ENCODE peak calls at places on chromosomes 7 and 10, in five cellular contexts. One of them, this sample, is unnamed.

GRCh38 chr7:21167942-21168341 is 259.9 kb upstream of the SP4 start:
- DNase-seq in MCF 10A: no peak
- DNase-seq in hippocampal formation: no peak
- DNase-seq in central memory CD4-positive, alpha-beta T cell: no peak
- DNase-seq in WTC11: no peak
- DNase-seq in this sample: no peak

GRCh38 chr7:156027821-156028220 is 215.6 kb upstream of the SHH start:
- DNase-seq in MCF 10A: no peak
- DNase-seq in hippocampal formation: no peak
- DNase-seq in central memory CD4-positive, alpha-beta T cell: no peak
- DNase-seq in WTC11: no peak
- DNase-seq in this sample: no peak

GRCh38 chr7:129519464-129519863 is 17.1 kb downstream of the SMKR1 start:
- DNase-seq in MCF 10A: no peak
- DNase-seq in hippocampal formation: no peak
- DNase-seq in central memory CD4-positive, alpha-beta T cell: no peak
- DNase-seq in WTC11: no peak
- DNase-seq in this sample: no peak

GRCh38 chr7:96093435-96093834 is 228.5 kb downstream of the SLC25A13 start:
- DNase-seq in MCF 10A: peak; percentile 15
- DNase-seq in hippocampal formation: no peak
- DNase-seq in central memory CD4-positive, alpha-beta T cell: no peak
- DNase-seq in WTC11: no peak
- DNase-seq in this sample: peak; percentile 44

GRCh38 chr10:121167534-121168243 is 316.5 kb downstream of the WDR11 start:
- DNase-seq in MCF 10A: no peak
- DNase-seq in hippocampal formation: no peak
- DNase-seq in central memory CD4-positive, alpha-beta T cell: no peak
- DNase-seq in WTC11: no peak
- DNase-seq in this sample: no peak

GRCh38 chr7:73520673-73521635 is 1.1 kb downstream of the BAZ1B start:
- DNase-seq in MCF 10A: peak; percentile 16
- DNase-seq in hippocampal formation: no peak
- DNase-seq in central memory CD4-positive, alpha-beta T cell: no peak
- DNase-seq in WTC11: no peak
- DNase-seq in this sample: peak; percentile 25

GRCh38 chr10:28839600-28840007 is 162.3 kb downstream of the BAMBI start:
- DNase-seq in MCF 10A: peak; percentile 8
- DNase-seq in hippocampal formation: no peak
- DNase-seq in central memory CD4-positive, alpha-beta T cell: no peak
- DNase-seq in WTC11: no peak
- DNase-seq in this sample: no peak

GRCh38 chr10:18230794-18231193 is 90.6 kb downstream of the CACNB2 start:
- DNase-seq in MCF 10A: no peak
- DNase-seq in hippocampal formation: no peak
- DNase-seq in central memory CD4-positive, alpha-beta T cell: no peak
- DNase-seq in WTC11: no peak
- DNase-seq in this sample: no peak

GRCh38 chr10:108848016-108848415 is 1075.3 kb downstream of the XPNPEP1 start:
- DNase-seq in MCF 10A: no peak
- DNase-seq in hippocampal formation: no peak
- DNase-seq in central memory CD4-positive, alpha-beta T cell: no peak
- DNase-seq in WTC11: no peak
- DNase-seq in this sample: no peak

GRCh38 chr10:53071505-53072125 is 299.0 kb upstream of the MBL2 start:
- DNase-seq in MCF 10A: no peak
- DNase-seq in hippocampal formation: no peak
- DNase-seq in central memory CD4-positive, alpha-beta T cell: no peak
- DNase-seq in WTC11: no peak
- DNase-seq in this sample: no peak

GRCh38 chr10:60348982-60349381 is 40.7 kb downstream of the ANK3 start:
- DNase-seq in MCF 10A: no peak
- DNase-seq in hippocampal formation: no peak
- DNase-seq in central memory CD4-positive, alpha-beta T cell: no peak
- DNase-seq in WTC11: no peak
- DNase-seq in this sample: no peak

GRCh38 chr7:143459359-143459758 is 16.1 kb downstream of the TAS2R60 start:
- DNase-seq in MCF 10A: no peak
- DNase-seq in hippocampal formation: no peak
- DNase-seq in central memory CD4-positive, alpha-beta T cell: no peak
- DNase-seq in WTC11: no peak
- DNase-seq in this sample: no peak

GRCh38 chr7:142300689-142301088 is 42.8 kb upstream of the PRSS58 start:
- DNase-seq in MCF 10A: peak; percentile 36
- DNase-seq in hippocampal formation: no peak
- DNase-seq in central memory CD4-positive, alpha-beta T cell: peak; percentile 31
- DNase-seq in WTC11: peak; percentile 87
- DNase-seq in this sample: no peak

GRCh38 chr10:30027057-30028005 is 32.1 kb downstream of the JCAD start:
- DNase-seq in MCF 10A: peak; percentile 88
- DNase-seq in hippocampal formation: no peak
- DNase-seq in central memory CD4-positive, alpha-beta T cell: peak; percentile 97
- DNase-seq in WTC11: peak; percentile 52
- DNase-seq in this sample: no peak

GRCh38 chr7:25496394-25497103 is 268.3 kb upstream of the NPVF start:
- DNase-seq in MCF 10A: no peak
- DNase-seq in hippocampal formation: no peak
- DNase-seq in central memory CD4-positive, alpha-beta T cell: no peak
- DNase-seq in WTC11: no peak
- DNase-seq in this sample: no peak

GRCh38 chr10:57769298-57769697 is 498.4 kb downstream of the IPMK start:
- DNase-seq in MCF 10A: no peak
- DNase-seq in hippocampal formation: no peak
- DNase-seq in central memory CD4-positive, alpha-beta T cell: no peak
- DNase-seq in WTC11: no peak
- DNase-seq in this sample: no peak

GRCh38 chr10:93218386-93218785 is 144.7 kb downstream of the CYP26A1 start:
- DNase-seq in MCF 10A: no peak
- DNase-seq in hippocampal formation: no peak
- DNase-seq in central memory CD4-positive, alpha-beta T cell: no peak
- DNase-seq in WTC11: no peak
- DNase-seq in this sample: no peak

GRCh38 chr10:131773321-131773988 is 127.4 kb upstream of the PPP2R2D start:
- DNase-seq in MCF 10A: no peak
- DNase-seq in hippocampal formation: no peak
- DNase-seq in central memory CD4-positive, alpha-beta T cell: no peak
- DNase-seq in WTC11: no peak
- DNase-seq in this sample: no peak

GRCh38 chr7:154789404-154789803 is 213.5 kb downstream of the PAXIP1 start:
- DNase-seq in MCF 10A: no peak
- DNase-seq in hippocampal formation: peak; percentile 69
- DNase-seq in central memory CD4-positive, alpha-beta T cell: no peak
- DNase-seq in WTC11: no peak
- DNase-seq in this sample: no peak

GRCh38 chr7:29989257-29989995 is at the start of gene SCRN1:
- DNase-seq in MCF 10A: peak; percentile 4
- DNase-seq in hippocampal formation: peak; percentile 58
- DNase-seq in central memory CD4-positive, alpha-beta T cell: no peak
- DNase-seq in WTC11: peak; percentile 60
- DNase-seq in this sample: peak; percentile 56

GRCh38 chr10:98309366-98310355 is 41.7 kb upstream of the LOXL4 start:
- DNase-seq in MCF 10A: peak; percentile 69
- DNase-seq in hippocampal formation: peak; percentile 64
- DNase-seq in central memory CD4-positive, alpha-beta T cell: no peak
- DNase-seq in WTC11: peak; percentile 81
- DNase-seq in this sample: peak; percentile 86

GRCh38 chr10:88089498-88089897 is 226.1 kb downstream of the PTEN start:
- DNase-seq in MCF 10A: peak; percentile 59
- DNase-seq in hippocampal formation: no peak
- DNase-seq in central memory CD4-positive, alpha-beta T cell: no peak
- DNase-seq in WTC11: no peak
- DNase-seq in this sample: no peak

GRCh38 chr7:132993377-132994013 is 88.4 kb downstream of the CHCHD3 start:
- DNase-seq in MCF 10A: no peak
- DNase-seq in hippocampal formation: no peak
- DNase-seq in central memory CD4-positive, alpha-beta T cell: no peak
- DNase-seq in WTC11: no peak
- DNase-seq in this sample: no peak

GRCh38 chr10:21675157-21675796 is 141.2 kb downstream of the MLLT10 start:
- DNase-seq in MCF 10A: peak; percentile 65
- DNase-seq in hippocampal formation: no peak
- DNase-seq in central memory CD4-positive, alpha-beta T cell: peak; percentile 28
- DNase-seq in WTC11: peak; percentile 62
- DNase-seq in this sample: peak; percentile 9

GRCh38 chr10:3782099-3782455 is 2.9 kb downstream of the KLF6 start:
- DNase-seq in MCF 10A: peak; percentile 40
- DNase-seq in hippocampal formation: no peak
- DNase-seq in central memory CD4-positive, alpha-beta T cell: peak; percentile 77
- DNase-seq in WTC11: no peak
- DNase-seq in this sample: no peak

This sample was measured in RWPE1.